ENCODE peak calls at places on chromosomes 6 and 20, in four cellular contexts. I, U, Z and K are unnamed samples.

GRCh38 chr20:25044660-25045342 is 13.1 kb downstream of the ACSS1 start:
- DNase-seq in I (no peak), U (no peak), Z (no peak), K (no peak)

GRCh38 chr6:3355358-3356055 is 96.8 kb downstream of the PSMG4 start:
- DNase-seq in I (peak), U (peak), Z (no peak), K (no peak)

GRCh38 chr6:140203611-140204553 is 829.4 kb upstream of the CITED2 start:
- DNase-seq in I (no peak), U (no peak), Z (peak), K (peak)

GRCh38 chr20:32626859-32627636 is 41.9 kb upstream of the NOL4L start:
- DNase-seq in I (no peak), U (no peak), Z (no peak), K (no peak)

GRCh38 chr20:38729767-38730166 is 5.5 kb downstream of the SLC32A1 start:
- DNase-seq in I (no peak), U (no peak), Z (no peak), K (no peak)

GRCh38 chr6:37702314-37702713 is 4.6 kb upstream of the MDGA1 start:
- DNase-seq in I (no peak), U (no peak), Z (no peak), K (no peak)

GRCh38 chr6:91088976-91089375 is 502.1 kb upstream of the MAP3K7 start:
- DNase-seq in I (no peak), U (no peak), Z (no peak), K (no peak)

GRCh38 chr6:23524556-23524955 is 601.5 kb upstream of the NRSN1 start:
- DNase-seq in I (no peak), U (no peak), Z (no peak), K (no peak)

GRCh38 chr6:159043986-159044385 is 805 bp downstream of the TAGAP start:
- DNase-seq in I (no peak), U (no peak), Z (no peak), K (no peak)

GRCh38 chr20:41173791-41174341 is 36.5 kb downstream of the PLCG1 start:
- DNase-seq in I (no peak), U (no peak), Z (no peak), K (no peak)

GRCh38 chr6:117449549-117450439 is 24.1 kb upstream of the ROS1 start:
- DNase-seq in I (peak), U (peak), Z (peak), K (peak)

GRCh38 chr20:10360878-10361277 is 73.1 kb downstream of the MKKS start:
- DNase-seq in I (no peak), U (no peak), Z (peak), K (no peak)
- H3K27ac ChIP-seq in I (no peak), U (no peak), Z (no peak), K (no peak)

GRCh38 chr20:29300579-29301551 is 1956.6 kb upstream of the DEFB115 start:
- DNase-seq in I (no peak), U (no peak), Z (no peak), K (no peak)

GRCh38 chr20:29301624-29302259 is 1955.7 kb upstream of the DEFB115 start:
- DNase-seq in I (no peak), U (no peak), Z (no peak), K (no peak)

GRCh38 chr20:29298759-29299613 is 1958.5 kb upstream of the DEFB115 start:
- DNase-seq in I (no peak), U (no peak), Z (no peak), K (no peak)

GRCh38 chr20:29298271-29298590 is 1959.2 kb upstream of the DEFB115 start:
- DNase-seq in I (no peak), U (no peak), Z (no peak), K (no peak)

GRCh38 chr20:29299811-29300578 is 1957.5 kb upstream of the DEFB115 start:
- DNase-seq in I (no peak), U (no peak), Z (no peak), K (no peak)
- H3K27ac ChIP-seq in I (no peak), U (no peak), Z (no peak), K (no peak)

GRCh38 chr6:658244-658643 is 1.3 kb upstream of the HUS1B start:
- DNase-seq in I (no peak), U (no peak), Z (peak), K (peak)

GRCh38 chr6:657743-658142 is 843 bp upstream of the HUS1B start:
- DNase-seq in I (no peak), U (no peak), Z (no peak), K (no peak)

GRCh38 chr6:654136-654535 is 2.8 kb downstream of the HUS1B start:
- DNase-seq in I (no peak), U (no peak), Z (no peak), K (no peak)

GRCh38 chr6:659179-659578 is 2.3 kb upstream of the HUS1B start:
- DNase-seq in I (no peak), U (peak), Z (no peak), K (no peak)

DNA sequence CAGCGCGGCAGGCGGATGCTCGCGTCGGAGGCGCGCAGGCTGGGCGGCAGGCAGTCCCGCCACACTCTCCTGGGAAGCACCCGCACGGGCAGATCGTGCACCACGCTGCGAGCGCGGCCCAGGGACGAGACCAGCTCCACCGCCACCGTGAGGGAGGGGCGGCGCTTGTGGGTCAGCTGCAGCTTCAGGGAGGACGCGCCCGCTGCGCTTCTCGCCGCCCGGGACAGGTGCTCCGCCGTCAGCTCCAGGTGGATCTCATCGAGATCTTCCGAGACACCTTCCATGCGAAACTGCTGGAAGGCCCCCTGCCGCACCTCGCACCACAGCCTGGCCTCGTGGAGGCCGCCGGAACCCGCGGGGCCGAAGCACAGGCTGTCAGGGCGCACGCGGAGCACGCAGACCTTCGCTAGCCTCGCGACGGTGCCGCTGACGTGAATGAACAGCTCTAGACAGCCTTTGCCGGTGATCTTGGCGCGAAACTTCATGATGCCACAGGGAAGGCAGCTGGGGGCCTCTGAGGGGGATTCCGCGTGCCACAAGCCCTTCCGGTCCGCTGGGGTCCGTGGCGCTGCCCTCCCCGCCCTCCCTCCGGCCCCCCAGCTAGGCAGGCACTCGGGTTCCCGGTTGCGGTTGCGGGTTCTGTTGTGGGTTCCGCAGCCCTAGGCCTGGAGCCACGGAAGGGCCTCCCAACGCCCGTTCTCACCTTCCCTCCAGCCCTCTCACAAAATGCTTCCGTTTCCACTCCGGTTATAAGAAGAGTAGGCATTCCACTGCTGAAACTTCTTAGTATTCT is at the start of gene HUS1B:
- DNase-seq in I (no peak), U (peak), Z (no peak), K (no peak)
- H3K27ac ChIP-seq in I (no peak), U (peak), Z (peak), K (no peak)

DNA sequence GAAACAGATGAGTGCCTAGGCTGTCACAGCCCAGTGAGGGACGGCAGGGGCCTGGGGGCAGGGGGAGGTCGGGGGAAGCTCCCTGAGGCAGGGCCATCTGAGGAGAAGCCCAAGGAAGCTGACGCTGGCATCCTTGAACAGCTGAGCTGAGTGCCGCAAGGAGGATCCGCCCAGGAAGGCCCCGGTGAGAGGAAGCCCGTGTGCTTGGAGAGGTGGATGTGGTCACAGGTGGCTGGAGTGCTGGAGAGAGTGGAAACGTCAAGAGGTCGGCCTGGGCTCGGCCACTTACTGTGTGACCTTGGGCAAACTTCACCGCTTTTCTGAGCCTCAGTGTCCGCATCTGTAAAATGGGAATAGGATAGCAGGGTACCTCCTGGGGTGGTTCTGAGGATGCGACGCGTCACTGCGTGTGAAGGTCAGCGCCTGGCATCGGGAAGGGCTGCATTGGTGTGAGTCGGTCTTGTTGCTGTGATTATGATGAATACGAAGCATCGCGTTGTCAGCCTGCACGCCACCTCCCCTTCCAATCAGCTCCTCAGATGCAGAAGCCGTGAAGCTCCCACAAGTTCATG is 116.1 kb upstream of the PTPN1 start:
- DNase-seq in I (no peak), U (no peak), Z (no peak), K (no peak)
- H3K27ac ChIP-seq in I (no peak), U (no peak), Z (no peak), K (no peak)

GRCh38 chr6:25921525-25922203 is 8.8 kb downstream of the SLC17A2 start:
- DNase-seq in I (no peak), U (no peak), Z (no peak), K (no peak)
- H3K27ac ChIP-seq in I (no peak), U (no peak), Z (no peak), K (no peak)

GRCh38 chr20:444117-444516 is 18.2 kb downstream of the TBC1D20 start:
- DNase-seq in I (no peak), U (no peak), Z (no peak), K (no peak)

GRCh38 chr20:440636-441035 is 21.7 kb downstream of the TBC1D20 start:
- DNase-seq in I (no peak), U (no peak), Z (peak), K (no peak)

GRCh38 chr20:444862-445426 is 17.4 kb downstream of the TBC1D20 start:
- DNase-seq in I (no peak), U (no peak), Z (peak), K (no peak)

GRCh38 chr20:443223-443793 is 19.0 kb downstream of the TBC1D20 start:
- DNase-seq in I (no peak), U (no peak), Z (no peak), K (no peak)

GRCh38 chr20:445514-446336 is 16.6 kb downstream of the TBC1D20 start:
- DNase-seq in I (no peak), U (no peak), Z (no peak), K (no peak)
- H3K27ac ChIP-seq in I (no peak), U (no peak), Z (no peak), K (peak)

DNA sequence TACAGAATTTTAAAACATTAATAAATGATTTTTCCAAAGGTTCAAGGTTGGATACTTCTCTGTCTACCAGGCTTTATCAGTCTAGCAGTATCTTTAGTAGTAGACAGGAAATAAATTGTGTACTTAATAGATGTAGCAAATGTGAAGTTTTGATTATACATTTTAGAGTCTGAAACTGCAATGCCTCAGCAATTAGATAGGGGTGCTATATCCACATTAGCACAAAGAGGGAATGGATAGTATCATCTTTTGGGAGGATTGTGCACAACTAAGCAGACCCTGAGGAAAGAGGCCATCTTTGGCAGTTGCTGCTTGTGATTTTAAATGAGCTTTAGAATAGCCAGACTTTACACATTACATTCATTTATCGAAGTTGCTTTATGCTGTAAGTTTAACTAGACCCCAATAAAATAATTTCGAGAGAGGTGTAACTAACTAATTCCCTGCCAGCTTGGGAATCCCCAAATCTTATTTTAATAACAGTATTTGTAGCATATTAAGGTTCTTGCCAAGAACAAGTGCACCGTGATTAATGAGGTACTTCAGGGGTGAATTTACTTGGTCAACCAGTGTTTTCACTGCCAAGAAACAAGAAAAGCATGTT is 2.8 kb downstream of the KCNQ5 start:
- DNase-seq in I (peak), U (peak), Z (no peak), K (no peak)
- H3K27ac ChIP-seq in I (no peak), U (no peak), Z (no peak), K (no peak)

GRCh38 chr20:13447385-13448180 is 191.1 kb downstream of the TASP1 start:
- DNase-seq in I (no peak), U (no peak), Z (no peak), K (no peak)

GRCh38 chr20:13455713-13456112 is 183.0 kb downstream of the TASP1 start:
- DNase-seq in I (no peak), U (no peak), Z (no peak), K (no peak)

GRCh38 chr20:13452470-13453124 is 186.1 kb downstream of the TASP1 start:
- DNase-seq in I (no peak), U (no peak), Z (no peak), K (no peak)

GRCh38 chr20:13453367-13453766 is 185.4 kb downstream of the TASP1 start:
- DNase-seq in I (no peak), U (no peak), Z (no peak), K (no peak)

GRCh38 chr20:13449868-13450441 is 188.8 kb downstream of the TASP1 start:
- DNase-seq in I (no peak), U (no peak), Z (peak), K (no peak)
- H3K27ac ChIP-seq in I (no peak), U (no peak), Z (no peak), K (no peak)

GRCh38 chr20:62666736-62667529 is 24.6 kb downstream of the SLCO4A1 start:
- DNase-seq in I (no peak), U (no peak), Z (no peak), K (no peak)
- H3K27ac ChIP-seq in I (no peak), U (no peak), Z (no peak), K (no peak)